ENCODE peak calls at places on chromosomes 4 and X, in five cellular contexts. P, Z, G, A and Y are unnamed samples.

GRCh38 chr4:81565137-81565870 is 93.6 kb upstream of the RASGEF1B start:
- DNase-seq in P (peak), Z (peak), G (peak), A (no peak), Y (no peak)

GRCh38 chr4:147060171-147060931 is 114.7 kb upstream of the TTC29 start:
- DNase-seq in P (no peak), Z (no peak), G (peak), A (no peak), Y (no peak)

GRCh38 chr4:2696423-2696822 is 59.7 kb downstream of the TNIP2 start:
- DNase-seq in P (no peak), Z (no peak), G (no peak), A (no peak), Y (no peak)

GRCh38 chr4:2337131-2337723 is 75.3 kb upstream of the MXD4 start:
- DNase-seq in P (no peak), Z (no peak), G (no peak), A (peak), Y (no peak)

GRCh38 chr4:88814043-88814617 is 116.5 kb upstream of the NAP1L5 start:
- DNase-seq in P (peak), Z (no peak), G (no peak), A (no peak), Y (no peak)

GRCh38 chrX:19869195-19869594 is 18.2 kb downstream of the SH3KBP1 start:
- DNase-seq in P (no peak), Z (no peak), G (no peak), A (no peak), Y (no peak)

GRCh38 chr4:87029356-87029755 is 94.5 kb downstream of the AFF1 start:
- DNase-seq in P (no peak), Z (no peak), G (no peak), A (no peak), Y (no peak)

GRCh38 chr4:124713213-124713592 is 671 bp upstream of the ANKRD50 start:
- DNase-seq in P (peak), Z (peak), G (peak), A (peak), Y (no peak)

GRCh38 chr4:146639414-146639814 is 721 bp downstream of the POU4F2 start:
- DNase-seq in P (no peak), Z (no peak), G (no peak), A (no peak), Y (no peak)

GRCh38 chr4:177214935-177215334 is 94.7 kb upstream of the NEIL3 start:
- DNase-seq in P (no peak), Z (peak), G (peak), A (no peak), Y (peak)

GRCh38 chrX:134537179-134537945 is 77.4 kb downstream of the HPRT1 start:
- DNase-seq in P (no peak), Z (no peak), G (peak), A (no peak), Y (no peak)

GRCh38 chr4:75940692-75941253 is at the start of gene NAAA:
- DNase-seq in P (peak), Z (peak), G (peak), A (peak), Y (peak)

GRCh38 chr4:176492648-176493302 is 173.0 kb downstream of the SPCS3 start:
- DNase-seq in P (no peak), Z (no peak), G (no peak), A (no peak), Y (peak)

GRCh38 chrX:38937926-38938325 is 136.7 kb downstream of the MID1IP1 start:
- DNase-seq in P (no peak), Z (no peak), G (no peak), A (no peak), Y (no peak)

GRCh38 chrX:44310227-44310626 is 33.2 kb downstream of the EFHC2 start:
- DNase-seq in P (no peak), Z (no peak), G (no peak), A (no peak), Y (no peak)

GRCh38 chr4:38424171-38424871 is 239.7 kb upstream of the KLF3 start:
- DNase-seq in P (peak), Z (no peak), G (no peak), A (no peak), Y (no peak)

GRCh38 chr4:20422398-20422797 is 170.7 kb downstream of the SLIT2 start:
- DNase-seq in P (peak), Z (peak), G (peak), A (no peak), Y (peak)

GRCh38 chr4:156583265-156583664 is 388.3 kb downstream of the PDGFC start:
- DNase-seq in P (no peak), Z (no peak), G (no peak), A (no peak), Y (no peak)

GRCh38 chrX:10158279-10158939 is 1.6 kb downstream of the CLCN4 start:
- DNase-seq in P (peak), Z (peak), G (no peak), A (no peak), Y (no peak)

GRCh38 chr4:26171953-26172352 is 148.9 kb upstream of the RBPJ start:
- DNase-seq in P (no peak), Z (peak), G (peak), A (no peak), Y (no peak)

GRCh38 chrX:46381630-46382029 is 163.6 kb downstream of the ZNF674 start:
- DNase-seq in P (peak), Z (peak), G (peak), A (no peak), Y (no peak)

GRCh38 chr4:10180603-10180926 is 64.0 kb upstream of the WDR1 start:
- DNase-seq in P (no peak), Z (no peak), G (no peak), A (no peak), Y (no peak)

GRCh38 chr4:124409044-124409443 is 303.5 kb downstream of the ANKRD50 start:
- DNase-seq in P (no peak), Z (no peak), G (peak), A (no peak), Y (no peak)

GRCh38 chr4:99998062-99998880 is 48.2 kb upstream of the H2AZ1 start:
- DNase-seq in P (no peak), Z (peak), G (peak), A (no peak), Y (peak)

GRCh38 chr4:66842401-66842800 is 702.9 kb downstream of the CENPC start:
- DNase-seq in P (no peak), Z (no peak), G (no peak), A (no peak), Y (no peak)

GRCh38 chr4:19123681-19124080 is 1102.1 kb upstream of the LCORL start:
- DNase-seq in P (no peak), Z (no peak), G (no peak), A (no peak), Y (no peak)

GRCh38 chrX:49037883-49038475 is 5.2 kb downstream of the TFE3 start:
- DNase-seq in P (no peak), Z (peak), G (no peak), A (no peak), Y (peak)

GRCh38 chr4:82905205-82905604 is 4.7 kb downstream of the THAP9 start:
- DNase-seq in P (no peak), Z (peak), G (peak), A (no peak), Y (peak)

DNA sequence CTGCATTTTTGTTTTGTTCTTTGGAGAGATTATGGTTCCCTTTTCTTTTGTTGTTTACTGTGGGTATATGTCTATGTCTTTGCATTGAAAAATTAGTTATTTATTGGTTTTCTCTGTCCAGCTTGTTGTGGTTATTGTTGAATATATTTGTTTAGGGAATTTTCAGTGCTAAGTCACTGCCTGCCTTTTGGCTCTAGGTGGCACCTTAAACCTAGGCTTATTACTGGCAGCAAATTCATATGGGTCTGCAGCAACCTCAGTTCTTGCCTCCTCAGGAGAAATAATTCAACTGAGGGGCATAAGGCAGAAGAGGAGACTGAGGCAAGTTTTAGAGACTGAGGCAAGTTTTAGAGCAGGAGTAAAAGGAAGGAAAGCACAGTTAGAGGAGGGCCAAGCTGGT is 1157.3 kb upstream of the AGA start:
- DNase-seq in P (peak), Z (peak), G (no peak), A (no peak), Y (no peak)
- TF ChIP-seq CTCF in P (no peak), Z (peak), G (peak), A (peak), Y (no peak)

GRCh38 chrX:137926090-137926489 is 360.2 kb downstream of the ZIC3 start:
- DNase-seq in P (no peak), Z (peak), G (no peak), A (no peak), Y (no peak)
- TF ChIP-seq CTCF in P (no peak), Z (no peak), G (no peak), A (no peak), Y (no peak)

GRCh38 chrX:153741446-153741845 is 16.8 kb downstream of the ABCD1 start:
- DNase-seq in P (no peak), Z (no peak), G (no peak), A (no peak), Y (no peak)

GRCh38 chrX:153746359-153746758 is 17.7 kb upstream of the PLXNB3 start:
- DNase-seq in P (no peak), Z (no peak), G (no peak), A (no peak), Y (no peak)

GRCh38 chrX:153739754-153740486 is 15.3 kb downstream of the ABCD1 start:
- DNase-seq in P (no peak), Z (peak), G (no peak), A (no peak), Y (no peak)

GRCh38 chrX:153740631-153741222 is 16.1 kb downstream of the ABCD1 start:
- DNase-seq in P (no peak), Z (no peak), G (no peak), A (no peak), Y (no peak)

GRCh38 chrX:153744210-153745066 is 19.6 kb upstream of the PLXNB3 start:
- DNase-seq in P (no peak), Z (no peak), G (no peak), A (no peak), Y (no peak)
- TF ChIP-seq CTCF in P (no peak), Z (no peak), G (peak), A (peak), Y (no peak)

DNA sequence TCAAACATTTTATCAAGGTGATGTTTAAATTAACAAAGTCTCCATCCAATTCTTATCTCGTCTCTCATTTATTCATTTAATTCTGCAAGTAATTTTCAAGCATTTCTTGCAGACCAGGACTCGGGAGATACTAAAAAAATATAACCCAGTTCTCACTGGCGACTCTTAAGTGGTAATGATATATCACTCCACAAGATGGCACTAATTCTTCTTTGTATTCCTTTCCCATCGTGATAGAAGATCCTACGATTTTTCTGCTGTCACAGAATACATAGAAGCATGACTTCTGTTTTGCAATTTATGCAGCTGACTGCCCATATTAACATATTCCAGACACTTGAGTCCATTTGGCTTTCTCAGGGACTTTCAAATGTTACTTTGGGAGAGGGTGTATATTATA is 64.0 kb upstream of the FGF13 start:
- DNase-seq in P (no peak), Z (peak), G (no peak), A (no peak), Y (no peak)
- TF ChIP-seq CTCF in P (no peak), Z (peak), G (peak), A (peak), Y (peak)